ENCODE peak calls at places on chromosomes 12 and 14, in six cellular contexts. I is IMR-90, E is HepG2, Q is A549, G is K562, W is GM12878. F is an unnamed sample.

GRCh38 chr14:102748806-102749205 is 28.4 kb upstream of the TRAF3 start:
- DNase-seq in I (no peak), E (no peak), Q (no peak), G (no peak), W (no peak), F (no peak)

GRCh38 chr12:124901003-124901402 is 13.4 kb downstream of the UBC start:
- DNase-seq in I (no peak), E (no peak), Q (no peak), G (no peak), W (no peak), F (no peak)

GRCh38 chr14:75162631-75163030 is 13.8 kb downstream of the TMED10 start:
- DNase-seq in I (no peak), E (no peak), Q (no peak), G (no peak), W (no peak), F (no peak)

GRCh38 chr14:70808023-70808401 is 1.3 kb downstream of the MAP3K9 start:
- DNase-seq in I (no peak), E (peak; percentile 47), Q (peak; percentile 68), G (no peak), W (no peak), F (peak; percentile 34)

GRCh38 chr14:91029451-91030217 is 30.8 kb downstream of the RPS6KA5 start:
- DNase-seq in I (no peak), E (no peak), Q (no peak), G (peak; percentile 37), W (no peak), F (no peak)

GRCh38 chr12:53560386-53560785 is 53.1 kb upstream of the NPFF start:
- DNase-seq in I (peak; percentile 66), E (no peak), Q (no peak), G (no peak), W (no peak), F (no peak)

GRCh38 chr14:50844397-50844796 is 13.4 kb upstream of the NIN start:
- DNase-seq in I (no peak), E (no peak), Q (no peak), G (no peak), W (no peak), F (no peak)

GRCh38 chr14:54105406-54105805 is 148.8 kb upstream of the BMP4 start:
- DNase-seq in I (no peak), E (no peak), Q (no peak), G (no peak), W (no peak), F (no peak)

DNA sequence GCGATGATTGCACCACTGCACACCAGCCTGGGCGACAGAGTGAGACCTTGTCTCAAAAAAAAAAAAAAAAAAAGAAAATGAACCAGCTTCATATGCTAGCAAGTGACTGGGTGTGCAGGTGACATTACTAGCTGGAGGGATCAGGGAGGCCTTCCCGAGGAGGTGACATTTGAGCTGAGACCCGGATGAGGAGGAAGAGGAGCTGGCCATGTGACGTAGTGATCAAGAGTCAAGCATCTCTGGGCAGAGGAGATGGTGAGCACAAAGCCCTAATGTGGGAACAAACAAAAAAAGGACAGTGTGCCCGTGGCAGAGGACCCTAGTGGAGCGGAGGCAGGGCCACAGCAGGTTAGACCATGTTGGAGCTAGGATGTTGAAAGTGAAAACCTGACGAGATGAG is 3.5 kb upstream of the PTPN6 start:
- DNase-seq in I (no peak), E (no peak), Q (no peak), G (no peak), W (no peak), F (no peak)
- TF ChIP-seq BHLHE40 in I (no peak), E (no peak), Q (no peak), G (no peak), W (no peak), F (no peak)

DNA sequence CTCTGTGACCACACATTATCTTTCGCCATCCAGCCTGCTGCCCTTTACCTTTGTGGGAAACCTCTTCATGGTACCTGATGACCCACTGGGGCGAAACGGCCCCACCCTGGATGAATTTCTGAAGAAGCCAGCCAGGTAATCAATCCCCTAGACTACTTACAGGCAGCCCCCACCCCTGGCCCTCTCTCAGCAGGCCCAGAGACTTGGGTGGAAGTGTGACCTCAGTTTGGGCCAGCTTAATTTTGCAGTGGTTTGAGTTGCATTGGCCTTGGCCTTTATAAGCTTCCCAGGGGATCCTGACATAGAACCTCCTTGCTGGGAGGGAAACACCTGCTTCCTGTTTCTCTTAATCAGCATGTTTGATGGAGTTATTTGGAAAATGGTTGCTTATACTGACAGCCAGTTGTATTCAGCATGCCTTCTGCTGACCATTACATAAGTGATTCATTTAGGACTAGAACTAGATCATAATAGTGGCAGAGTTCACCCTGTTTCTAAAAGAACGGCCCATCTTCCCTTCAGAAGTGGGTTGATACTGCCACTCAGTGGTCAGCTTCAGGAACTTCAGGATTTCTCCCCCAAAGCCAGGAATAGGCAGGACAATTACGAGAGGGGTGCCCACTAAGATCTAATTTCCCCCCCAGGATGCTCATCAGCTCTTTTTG is 6.1 kb downstream of the SDR39U1 start:
- DNase-seq in I (peak; percentile 85), E (peak; percentile 83), Q (peak; percentile 85), G (peak; percentile 67), W (no peak), F (peak; percentile 65)
- TF ChIP-seq BHLHE40 in I (no peak), E (no peak), Q (no peak), G (no peak), W (peak; percentile 2), F (no peak)

DNA sequence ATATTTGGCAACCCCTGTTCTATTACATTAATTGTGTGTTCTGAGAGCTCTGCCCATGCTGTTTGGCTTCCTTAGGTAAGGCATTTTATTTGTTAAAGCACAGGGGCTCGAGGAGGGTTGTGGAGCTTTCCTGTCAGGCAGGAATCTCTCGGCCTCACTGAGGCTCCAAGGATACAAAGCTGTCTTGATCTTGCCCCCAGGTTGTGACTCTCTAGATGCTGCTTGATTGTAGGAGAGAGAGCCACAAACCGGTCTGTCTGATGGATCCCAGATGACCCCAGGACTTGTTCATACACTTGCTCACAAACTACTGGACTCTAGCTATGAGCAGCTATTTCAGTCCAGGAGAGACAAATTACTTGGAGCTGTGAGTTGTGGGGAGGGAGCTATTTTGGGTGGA is 340.1 kb downstream of the MED13L start:
- DNase-seq in I (no peak), E (no peak), Q (no peak), G (no peak), W (no peak), F (no peak)
- TF ChIP-seq BHLHE40 in I (no peak), E (no peak), Q (no peak), G (no peak), W (no peak), F (no peak)

DNA sequence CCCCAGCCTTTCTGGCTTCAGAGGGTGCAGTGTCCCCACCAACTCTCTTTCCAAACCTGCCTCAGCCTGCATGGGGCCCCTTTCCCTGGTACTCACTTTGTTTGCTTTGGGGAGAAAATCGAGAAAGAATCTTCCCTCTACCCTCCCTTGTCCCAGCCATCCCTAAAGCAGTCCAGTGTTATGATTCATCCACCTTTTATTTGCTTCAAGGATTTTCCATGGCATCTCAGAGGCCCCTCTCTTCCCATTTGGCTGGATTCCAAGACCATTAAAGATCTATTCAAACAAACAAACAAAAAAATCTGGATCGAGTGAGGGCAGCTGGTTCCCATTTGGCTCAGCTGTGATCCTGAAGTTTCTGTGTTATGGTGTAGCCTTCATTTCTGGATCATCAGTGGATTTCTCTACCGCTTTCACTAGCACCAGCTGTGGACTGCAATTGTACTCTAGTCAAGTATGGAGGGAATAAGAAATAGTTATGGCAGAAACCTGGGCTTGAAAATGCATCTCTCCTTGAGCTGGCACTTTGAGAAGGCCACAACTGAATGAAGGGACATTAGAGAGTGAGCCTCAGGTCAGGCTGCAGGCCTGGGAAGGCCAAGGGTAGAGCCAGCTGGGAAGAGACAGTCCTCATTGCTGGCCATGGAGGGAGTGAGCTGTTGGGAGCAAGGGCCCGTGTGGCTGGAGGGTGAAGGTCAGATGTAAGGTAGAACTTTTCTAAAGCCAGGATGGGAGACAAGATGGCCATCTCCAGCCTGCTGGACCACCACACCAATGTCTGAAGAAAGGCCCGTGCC is 13.7 kb downstream of the KRT71 start:
- DNase-seq in I (peak; percentile 20), E (no peak), Q (peak; percentile 69), G (no peak), W (no peak), F (peak; percentile 21)
- TF ChIP-seq BHLHE40 in I (no peak), E (no peak), Q (no peak), G (no peak), W (no peak), F (no peak)

GRCh38 chr14:104735830-104736642 is 12.0 kb downstream of the ADSS1 start:
- DNase-seq in I (peak; percentile 68), E (peak; percentile 81), Q (no peak), G (no peak), W (no peak), F (no peak)

GRCh38 chr14:104732931-104733681 is 9.1 kb downstream of the ADSS1 start:
- DNase-seq in I (no peak), E (no peak), Q (no peak), G (no peak), W (no peak), F (no peak)

GRCh38 chr14:104734601-104734990 is 10.6 kb downstream of the ADSS1 start:
- DNase-seq in I (no peak), E (no peak), Q (no peak), G (no peak), W (no peak), F (no peak)

GRCh38 chr14:104734051-104734587 is 10.1 kb downstream of the ADSS1 start:
- DNase-seq in I (no peak), E (no peak), Q (no peak), G (no peak), W (no peak), F (no peak)

GRCh38 chr14:104734991-104735779 is 11.2 kb downstream of the ADSS1 start:
- DNase-seq in I (no peak), E (peak; percentile 83), Q (no peak), G (no peak), W (no peak), F (no peak)
- TF ChIP-seq BHLHE40 in I (no peak), E (peak; percentile 87), Q (no peak), G (no peak), W (no peak), F (no peak)

DNA sequence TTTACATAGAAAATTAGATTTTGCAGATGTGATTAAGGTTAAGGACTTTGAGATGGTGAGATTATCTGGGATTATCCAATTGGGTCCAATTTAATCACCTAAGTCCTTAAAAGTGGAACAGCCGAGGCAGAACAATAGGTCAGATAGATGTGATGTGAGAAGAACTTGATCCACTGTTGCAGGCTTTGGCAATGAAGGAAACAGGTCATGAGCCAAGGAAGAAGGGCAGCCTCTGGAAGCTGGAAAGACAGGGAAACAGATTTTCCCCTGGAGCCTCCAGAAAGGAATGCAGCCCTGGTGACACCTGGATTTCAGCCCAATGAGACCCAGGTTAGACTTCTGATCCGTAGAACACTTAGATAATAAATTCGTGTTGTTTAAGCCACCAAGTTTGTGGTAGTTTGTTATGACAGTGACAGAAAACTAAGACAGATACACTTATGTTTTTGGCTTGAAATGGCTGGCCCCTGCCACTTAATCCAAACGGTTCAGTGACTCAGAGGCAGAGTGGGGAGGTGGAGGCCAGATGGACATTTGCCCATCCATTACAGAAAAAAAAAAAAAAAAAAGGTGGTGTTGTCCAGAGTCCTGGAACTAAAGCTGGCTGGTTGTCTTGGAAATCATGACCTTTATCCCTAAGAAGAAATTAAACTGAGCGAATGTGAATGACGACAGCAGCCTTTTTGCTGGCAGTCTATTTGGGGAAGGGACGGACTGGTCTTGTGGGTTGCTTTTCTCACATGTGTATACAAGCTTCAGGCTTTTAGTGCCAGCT is 181.9 kb upstream of the NRXN3 start:
- DNase-seq in I (no peak), E (no peak), Q (no peak), G (no peak), W (no peak), F (no peak)
- TF ChIP-seq BHLHE40 in I (no peak), E (no peak), Q (no peak), G (no peak), W (no peak), F (no peak)

F was measured in HEK293T.